ENCODE peak calls at places on chromosome 17, in six cellular contexts. One of them, this sample, is unnamed.

GRCh38 chr17:81429353-81429774 is 34.1 kb downstream of the BAHCC1 start:
- DNase-seq in RWPE1: peak
- DNase-seq in stimulated activated CD4-positive, alpha-beta T cell treated with anti-CD3 and anti-CD28 coated beads, Interleukin-15, amount 100 ng/mL, for 24 hours: no peak
- DNase-seq in activated naive CD4-positive, alpha-beta T cell: no peak
- DNase-seq in CD4-positive, CD25-positive, alpha-beta regulatory T cell: no peak
- DNase-seq in body of pancreas: peak
- DNase-seq in this sample: peak

GRCh38 chr17:19723967-19724366 is 7.6 kb upstream of the SLC47A2 start:
- DNase-seq in RWPE1: peak
- DNase-seq in stimulated activated CD4-positive, alpha-beta T cell treated with anti-CD3 and anti-CD28 coated beads, Interleukin-15, amount 100 ng/mL, for 24 hours: no peak
- DNase-seq in activated naive CD4-positive, alpha-beta T cell: no peak
- DNase-seq in CD4-positive, CD25-positive, alpha-beta regulatory T cell: no peak
- DNase-seq in body of pancreas: no peak
- DNase-seq in this sample: no peak

GRCh38 chr17:36185416-36185815 is 9.0 kb upstream of the TBC1D3B start:
- DNase-seq in RWPE1: no peak
- DNase-seq in stimulated activated CD4-positive, alpha-beta T cell treated with anti-CD3 and anti-CD28 coated beads, Interleukin-15, amount 100 ng/mL, for 24 hours: no peak
- DNase-seq in activated naive CD4-positive, alpha-beta T cell: no peak
- DNase-seq in CD4-positive, CD25-positive, alpha-beta regulatory T cell: no peak
- DNase-seq in body of pancreas: no peak
- DNase-seq in this sample: no peak

GRCh38 chr17:9472094-9472493 is 103.5 kb downstream of the STX8 start:
- DNase-seq in RWPE1: no peak
- DNase-seq in stimulated activated CD4-positive, alpha-beta T cell treated with anti-CD3 and anti-CD28 coated beads, Interleukin-15, amount 100 ng/mL, for 24 hours: no peak
- DNase-seq in activated naive CD4-positive, alpha-beta T cell: no peak
- DNase-seq in CD4-positive, CD25-positive, alpha-beta regulatory T cell: no peak
- DNase-seq in body of pancreas: no peak
- DNase-seq in this sample: no peak

GRCh38 chr17:81033535-81034167 is 1.3 kb upstream of the BAIAP2 start:
- DNase-seq in RWPE1: no peak
- DNase-seq in stimulated activated CD4-positive, alpha-beta T cell treated with anti-CD3 and anti-CD28 coated beads, Interleukin-15, amount 100 ng/mL, for 24 hours: no peak
- DNase-seq in activated naive CD4-positive, alpha-beta T cell: no peak
- DNase-seq in CD4-positive, CD25-positive, alpha-beta regulatory T cell: no peak
- DNase-seq in body of pancreas: no peak
- DNase-seq in this sample: peak

GRCh38 chr17:17536702-17537101 is 40.5 kb upstream of the RASD1 start:
- DNase-seq in RWPE1: no peak
- DNase-seq in stimulated activated CD4-positive, alpha-beta T cell treated with anti-CD3 and anti-CD28 coated beads, Interleukin-15, amount 100 ng/mL, for 24 hours: no peak
- DNase-seq in activated naive CD4-positive, alpha-beta T cell: no peak
- DNase-seq in CD4-positive, CD25-positive, alpha-beta regulatory T cell: no peak
- DNase-seq in body of pancreas: no peak
- DNase-seq in this sample: no peak

GRCh38 chr17:39404542-39405378 is 3.3 kb upstream of the FBXL20 start:
- DNase-seq in RWPE1: peak
- DNase-seq in stimulated activated CD4-positive, alpha-beta T cell treated with anti-CD3 and anti-CD28 coated beads, Interleukin-15, amount 100 ng/mL, for 24 hours: peak
- DNase-seq in activated naive CD4-positive, alpha-beta T cell: no peak
- DNase-seq in CD4-positive, CD25-positive, alpha-beta regulatory T cell: no peak
- DNase-seq in body of pancreas: no peak
- DNase-seq in this sample: no peak

GRCh38 chr17:67477687-67478086 is 100.6 kb downstream of the PITPNC1 start:
- DNase-seq in RWPE1: peak
- DNase-seq in stimulated activated CD4-positive, alpha-beta T cell treated with anti-CD3 and anti-CD28 coated beads, Interleukin-15, amount 100 ng/mL, for 24 hours: peak
- DNase-seq in activated naive CD4-positive, alpha-beta T cell: no peak
- DNase-seq in CD4-positive, CD25-positive, alpha-beta regulatory T cell: peak
- DNase-seq in body of pancreas: no peak
- DNase-seq in this sample: no peak

GRCh38 chr17:82767041-82767754 is 15.3 kb downstream of the TBCD start:
- DNase-seq in RWPE1: peak
- DNase-seq in stimulated activated CD4-positive, alpha-beta T cell treated with anti-CD3 and anti-CD28 coated beads, Interleukin-15, amount 100 ng/mL, for 24 hours: peak
- DNase-seq in activated naive CD4-positive, alpha-beta T cell: no peak
- DNase-seq in CD4-positive, CD25-positive, alpha-beta regulatory T cell: no peak
- DNase-seq in body of pancreas: peak
- DNase-seq in this sample: peak

GRCh38 chr17:40633871-40634270 is 13.7 kb downstream of the SMARCE1 start:
- DNase-seq in RWPE1: no peak
- DNase-seq in stimulated activated CD4-positive, alpha-beta T cell treated with anti-CD3 and anti-CD28 coated beads, Interleukin-15, amount 100 ng/mL, for 24 hours: no peak
- DNase-seq in activated naive CD4-positive, alpha-beta T cell: no peak
- DNase-seq in CD4-positive, CD25-positive, alpha-beta regulatory T cell: no peak
- DNase-seq in body of pancreas: no peak
- DNase-seq in this sample: no peak

GRCh38 chr17:82804442-82805191 is 35.2 kb downstream of the ZNF750 start:
- DNase-seq in RWPE1: no peak
- DNase-seq in stimulated activated CD4-positive, alpha-beta T cell treated with anti-CD3 and anti-CD28 coated beads, Interleukin-15, amount 100 ng/mL, for 24 hours: no peak
- DNase-seq in activated naive CD4-positive, alpha-beta T cell: no peak
- DNase-seq in CD4-positive, CD25-positive, alpha-beta regulatory T cell: no peak
- DNase-seq in body of pancreas: peak
- DNase-seq in this sample: peak

This sample was measured in left colon.